ENCODE peak calls at places on chromosomes 3 and 15, in nine cellular contexts. C is naive thymus-derived CD4-positive, alpha-beta T cell; J is suprapubic skin; A is caudate nucleus; M is tibial nerve; N is heart right ventricle; R is HL-60; I is psoas muscle; U is IMR-90. H is an unnamed sample.

GRCh38 chr3:12049675-12050074 is 45.5 kb downstream of the SYN2 start:
- DNase-seq in C (no peak), R (no peak), N (no peak), J (no peak), I (no peak), M (no peak), A (no peak), U (peak), H (no peak)

GRCh38 chr15:66834863-66835557 is 133.0 kb downstream of the SMAD6 start:
- DNase-seq in M (no peak), C (no peak), I (no peak), J (peak), U (no peak), N (no peak), R (no peak), A (no peak), H (no peak)

GRCh38 chr3:78668302-78668701 is 1099.5 kb downstream of the ROBO1 start:
- DNase-seq in N (no peak), J (no peak), C (no peak), A (no peak), M (no peak), R (no peak), U (no peak), I (no peak), H (no peak)

GRCh38 chr3:144502398-144502797 is 530.8 kb downstream of the DIPK2A start:
- DNase-seq in J (no peak), C (no peak), N (no peak), M (no peak), A (no peak), I (no peak), R (no peak), U (no peak), H (no peak)

GRCh38 chr3:43892535-43892934 is 201.8 kb downstream of the ABHD5 start:
- DNase-seq in J (no peak), C (no peak), N (no peak), M (no peak), R (peak), I (no peak), A (no peak), U (no peak), H (no peak)

GRCh38 chr3:133426721-133427120 is 26.9 kb downstream of the BFSP2 start:
- DNase-seq in C (no peak), R (no peak), U (peak), N (no peak), M (no peak), J (no peak), I (no peak), A (no peak), H (no peak)

GRCh38 chr15:70262591-70263274 is 165.0 kb upstream of the TLE3 start:
- DNase-seq in J (no peak), R (no peak), N (no peak), C (no peak), A (no peak), U (no peak), I (peak), M (no peak), H (no peak)

GRCh38 chr3:78204977-78205376 is 1165.1 kb downstream of the ROBO2 start:
- DNase-seq in N (peak), C (no peak), R (no peak), A (no peak), M (no peak), I (no peak), J (no peak), U (peak), H (no peak)

DNA sequence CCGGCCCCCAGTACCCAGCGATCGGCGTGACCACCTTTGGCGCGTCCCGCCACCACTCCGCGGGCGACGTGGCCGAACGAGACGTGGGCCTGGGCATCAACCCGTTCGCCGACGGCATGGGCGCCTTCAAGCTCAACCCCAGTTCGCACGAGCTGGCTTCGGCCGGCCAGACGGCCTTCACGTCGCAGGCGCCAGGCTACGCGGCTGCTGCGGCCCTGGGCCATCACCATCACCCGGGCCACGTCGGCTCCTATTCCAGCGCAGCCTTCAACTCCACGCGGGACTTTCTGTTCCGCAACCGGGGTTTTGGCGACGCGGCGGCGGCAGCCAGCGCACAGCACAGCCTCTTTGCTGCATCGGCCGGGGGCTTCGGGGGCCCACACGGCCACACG is 957 bp downstream of the ZIC1 start:
- DNase-seq in C (no peak), R (no peak), U (no peak), J (no peak), A (no peak), I (no peak), M (no peak), N (no peak), H (no peak)
- H3K27ac ChIP-seq in C (no peak), R (no peak), U (no peak), J (no peak), A (peak), I (peak), M (no peak), N (no peak), H (no peak)

DNA sequence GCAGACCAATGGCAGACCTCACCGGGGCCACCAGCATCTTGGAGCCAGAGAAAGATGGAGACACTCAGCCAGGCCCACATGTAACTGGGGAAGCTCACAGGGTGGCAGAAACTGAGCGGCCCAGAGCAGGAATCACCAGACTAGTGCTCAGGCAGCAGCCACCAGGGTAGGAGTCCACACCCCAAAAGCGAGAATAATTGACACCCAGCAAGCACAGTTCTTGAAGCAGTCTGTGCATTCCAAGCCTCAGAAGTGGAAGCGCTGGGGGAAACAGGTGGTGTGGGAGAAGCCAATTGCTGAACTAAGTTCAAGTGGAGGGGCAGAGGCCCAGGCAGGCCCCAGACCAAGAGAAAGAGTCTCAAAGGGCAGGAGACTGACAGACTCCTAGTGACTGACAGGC is 8.0 kb downstream of the NT5DC2 start:
- DNase-seq in N (no peak), I (no peak), C (no peak), M (no peak), J (no peak), U (no peak), A (no peak), R (no peak), H (no peak)
- H3K27ac ChIP-seq in N (peak), I (peak), C (no peak), M (peak), J (peak), U (no peak), A (peak), R (no peak), H (no peak)

DNA sequence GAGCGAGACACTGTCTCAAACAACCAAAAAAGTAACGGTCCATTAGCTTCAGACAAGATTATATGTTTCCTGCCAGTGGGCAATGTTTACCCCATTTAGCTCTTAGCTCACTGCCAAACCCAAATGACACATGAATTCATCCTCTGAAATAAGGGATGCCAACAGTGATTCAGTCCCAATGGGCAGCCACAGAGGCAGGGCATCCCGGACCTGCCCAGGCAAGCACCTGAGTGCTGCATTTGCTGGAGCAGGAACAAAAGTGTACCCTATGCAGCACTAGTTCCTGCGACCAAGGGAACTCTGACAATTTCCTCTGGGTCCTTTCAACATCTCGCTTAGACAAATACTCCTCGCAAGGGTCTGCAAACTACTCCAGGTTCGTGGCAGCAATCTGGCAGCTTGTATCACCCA is 8.0 kb downstream of the IP6K2 start:
- DNase-seq in C (no peak), I (no peak), R (no peak), U (no peak), N (no peak), A (no peak), M (no peak), J (peak), H (no peak)
- H3K27ac ChIP-seq in C (no peak), I (peak), R (no peak), U (peak), N (no peak), A (no peak), M (no peak), J (peak), H (peak)

DNA sequence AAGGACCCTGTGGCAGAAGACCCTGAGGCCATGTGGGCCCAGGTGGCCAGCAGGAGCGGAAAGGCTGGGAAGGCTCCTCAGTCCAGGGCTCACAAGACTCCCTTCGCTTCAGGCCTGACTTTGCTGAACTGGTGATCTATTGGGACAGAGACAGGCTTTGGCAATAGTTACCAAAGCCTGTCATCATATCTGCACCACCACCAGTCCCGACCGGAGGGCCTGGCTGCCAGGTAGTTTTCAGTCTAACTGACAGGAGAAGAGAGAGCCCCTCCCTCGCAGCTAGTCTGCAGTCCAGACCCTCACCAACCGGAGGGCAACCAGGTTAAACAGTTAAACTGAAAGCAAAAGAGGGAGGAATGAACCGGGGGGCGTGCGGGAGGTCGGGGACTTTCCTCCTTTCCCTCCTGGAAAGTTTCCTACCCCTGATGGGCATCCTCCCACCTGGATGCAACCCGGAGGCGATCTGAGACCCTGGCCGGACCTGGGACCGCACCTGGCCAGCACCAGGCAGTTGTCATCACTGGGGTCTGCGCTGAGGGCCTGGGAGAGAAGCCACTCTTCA is 521 bp downstream of the RAB27A start:
- DNase-seq in R (peak), C (no peak), J (peak), N (no peak), I (peak), M (peak), U (peak), A (no peak), H (no peak)
- H3K27ac ChIP-seq in R (peak), C (peak), J (peak), N (peak), I (peak), M (peak), U (peak), A (no peak), H (peak)

GRCh38 chr3:30661107-30661873 is 54.9 kb downstream of the TGFBR2 start:
- DNase-seq in N (no peak), I (no peak), A (no peak), C (no peak), R (no peak), U (no peak), M (no peak), J (no peak), H (no peak)

GRCh38 chr3:30660656-30661055 is 54.3 kb downstream of the TGFBR2 start:
- DNase-seq in R (no peak), N (no peak), I (no peak), U (no peak), J (no peak), C (no peak), A (no peak), M (no peak), H (no peak)

GRCh38 chr3:30658328-30659052 is 52.1 kb downstream of the TGFBR2 start:
- DNase-seq in J (no peak), C (peak), R (peak), A (no peak), I (no peak), N (peak), U (peak), M (no peak), H (no peak)

GRCh38 chr3:30659270-30660127 is 53.1 kb downstream of the TGFBR2 start:
- DNase-seq in A (no peak), N (no peak), M (no peak), U (peak), I (no peak), R (no peak), J (no peak), C (no peak), H (no peak)

GRCh38 chr3:30660128-30660525 is 53.7 kb downstream of the TGFBR2 start:
- DNase-seq in I (no peak), A (no peak), U (no peak), R (no peak), N (no peak), M (no peak), C (no peak), J (no peak), H (no peak)
- H3K27ac ChIP-seq in I (peak), A (no peak), U (no peak), R (peak), N (peak), M (no peak), C (peak), J (no peak), H (no peak)

GRCh38 chr3:177107840-177108239 is 89.4 kb downstream of the TBL1XR1 start:
- DNase-seq in C (no peak), M (no peak), A (no peak), R (no peak), N (no peak), J (no peak), I (no peak), U (no peak), H (no peak)

GRCh38 chr3:177105623-177106022 is 91.7 kb downstream of the TBL1XR1 start:
- DNase-seq in M (no peak), I (no peak), J (no peak), N (no peak), R (no peak), C (no peak), A (no peak), U (no peak), H (no peak)

GRCh38 chr3:177106184-177106583 is 91.1 kb downstream of the TBL1XR1 start:
- DNase-seq in I (no peak), M (no peak), U (no peak), C (no peak), R (no peak), N (no peak), A (no peak), J (no peak), H (no peak)

GRCh38 chr3:177108648-177109047 is 88.6 kb downstream of the TBL1XR1 start:
- DNase-seq in J (no peak), N (no peak), I (no peak), U (no peak), A (no peak), R (no peak), C (no peak), M (no peak), H (no peak)

GRCh38 chr3:177106594-177106993 is 90.7 kb downstream of the TBL1XR1 start:
- DNase-seq in A (no peak), M (no peak), C (no peak), J (no peak), N (no peak), I (no peak), R (no peak), U (no peak), H (no peak)
- H3K27ac ChIP-seq in A (no peak), M (no peak), C (no peak), J (no peak), N (no peak), I (no peak), R (no peak), U (no peak), H (no peak)

GRCh38 chr3:152444029-152444641 is 175.4 kb downstream of the MBNL1 start:
- DNase-seq in R (no peak), C (no peak), N (no peak), I (no peak), M (no peak), U (peak), A (no peak), J (no peak), H (no peak)

GRCh38 chr3:152446495-152446894 is 177.8 kb downstream of the MBNL1 start:
- DNase-seq in U (no peak), A (no peak), I (peak), N (no peak), M (no peak), R (no peak), J (no peak), C (no peak), H (no peak)

GRCh38 chr3:152445227-152445626 is 176.5 kb downstream of the MBNL1 start:
- DNase-seq in M (no peak), A (no peak), R (no peak), N (no peak), I (no peak), U (no peak), J (no peak), C (no peak), H (no peak)

GRCh38 chr3:152447509-152447908 is 178.8 kb downstream of the MBNL1 start:
- DNase-seq in C (no peak), N (no peak), M (no peak), J (no peak), I (no peak), R (no peak), A (no peak), U (no peak), H (no peak)

GRCh38 chr3:152443212-152444023 is 174.7 kb downstream of the MBNL1 start:
- DNase-seq in A (no peak), N (no peak), U (peak), M (no peak), R (no peak), J (no peak), C (no peak), I (no peak), H (no peak)
- H3K27ac ChIP-seq in A (peak), N (peak), U (no peak), M (no peak), R (no peak), J (no peak), C (peak), I (peak), H (no peak)

GRCh38 chr3:14879161-14879888 is 60.6 kb downstream of the FGD5 start:
- DNase-seq in A (no peak), C (peak), I (no peak), N (no peak), J (peak), R (no peak), U (no peak), M (no peak), H (no peak)

GRCh38 chr3:14875411-14876175 is 56.8 kb downstream of the FGD5 start:
- DNase-seq in J (peak), M (no peak), C (no peak), N (no peak), I (no peak), U (no peak), R (no peak), A (no peak), H (no peak)

GRCh38 chr3:14876942-14877341 is 58.2 kb downstream of the FGD5 start:
- DNase-seq in I (peak), J (peak), M (no peak), N (peak), U (no peak), C (no peak), A (no peak), R (no peak), H (no peak)

GRCh38 chr3:14880486-14881179 is 61.9 kb downstream of the FGD5 start:
- DNase-seq in I (no peak), J (no peak), U (no peak), N (no peak), A (no peak), C (no peak), M (no peak), R (no peak), H (no peak)

DNA sequence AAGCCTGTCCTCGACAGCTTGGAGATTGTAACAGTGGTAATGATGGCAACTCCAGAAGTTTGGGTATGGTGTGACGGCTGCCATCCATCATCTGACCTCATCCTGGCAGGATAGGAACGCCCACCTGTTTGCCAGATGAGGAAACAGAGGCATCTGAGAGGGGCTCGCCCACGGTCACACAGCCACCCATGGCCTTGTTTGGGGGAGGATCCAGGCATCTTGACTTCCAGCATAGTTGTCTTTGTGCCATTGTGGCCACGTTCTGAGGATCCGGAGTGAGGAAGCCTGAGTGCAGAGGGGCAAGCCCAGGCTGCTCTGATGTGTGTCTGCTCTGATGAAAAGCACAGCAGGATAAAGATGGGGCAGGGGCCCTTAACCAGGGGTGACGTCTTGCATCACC is 58.6 kb downstream of the FGD5 start:
- DNase-seq in J (peak), C (no peak), M (no peak), R (no peak), N (no peak), U (no peak), A (no peak), I (no peak), H (no peak)
- H3K27ac ChIP-seq in J (peak), C (no peak), M (no peak), R (no peak), N (peak), U (no peak), A (no peak), I (no peak), H (no peak)

GRCh38 chr3:52177701-52178042 is 20.3 kb upstream of the ALAS1 start:
- DNase-seq in N (no peak), R (no peak), M (no peak), I (peak), A (no peak), J (peak), C (no peak), U (no peak), H (no peak)
- H3K27ac ChIP-seq in N (no peak), R (no peak), M (no peak), I (no peak), A (no peak), J (no peak), C (no peak), U (no peak), H (no peak)

GRCh38 chr3:109137766-109138165 is 1.2 kb downstream of the C3orf85 start:
- DNase-seq in N (no peak), C (no peak), J (no peak), M (no peak), A (no peak), I (no peak), U (no peak), R (no peak), H (no peak)

GRCh38 chr3:109131276-109131675 is 5.2 kb upstream of the C3orf85 start:
- DNase-seq in R (no peak), M (no peak), I (no peak), J (no peak), C (no peak), U (no peak), N (no peak), A (no peak), H (no peak)

GRCh38 chr3:109132801-109133473 is 3.6 kb upstream of the C3orf85 start:
- DNase-seq in R (no peak), N (no peak), U (peak), M (no peak), A (no peak), C (no peak), J (no peak), I (no peak), H (no peak)

GRCh38 chr3:109136533-109136932 is at the start of gene C3orf85:
- DNase-seq in A (no peak), I (no peak), N (no peak), M (no peak), C (no peak), J (no peak), U (no peak), R (no peak), H (no peak)
- H3K27ac ChIP-seq in A (no peak), I (no peak), N (no peak), M (no peak), C (no peak), J (no peak), U (no peak), R (no peak), H (no peak)

H was measured in substantia nigra.